ENCODE peak calls at places on chromosomes 4 and X, in four cellular contexts. D, M, I and Y are unnamed samples.

GRCh38 chr4:73902038-73902637 is 32.9 kb downstream of the CXCL1 start:
- DNase-seq in D (no peak), M (no peak), I (no peak), Y (no peak)

GRCh38 chr4:25198713-25199112 is 35.1 kb upstream of the PI4K2B start:
- DNase-seq in D (no peak), M (no peak), I (no peak), Y (no peak)

GRCh38 chr4:11281720-11282119 is 147.0 kb downstream of the HS3ST1 start:
- DNase-seq in D (no peak), M (no peak), I (no peak), Y (no peak)

GRCh38 chrX:139881572-139881971 is 51.3 kb downstream of the ATP11C start:
- DNase-seq in D (no peak), M (peak; percentile 13), I (no peak), Y (no peak)

GRCh38 chr4:181957088-181957487 is 286.1 kb upstream of the TENM3 start:
- DNase-seq in D (no peak), M (peak; percentile 89), I (no peak), Y (peak; percentile 46)

GRCh38 chr4:80197601-80198444 is 520 bp downstream of the PRDM8 start:
- DNase-seq in D (no peak), M (no peak), I (peak; percentile 62), Y (no peak)

GRCh38 chrX:42290608-42291007 is 367.3 kb upstream of the CASK start:
- DNase-seq in D (peak; percentile 3), M (peak; percentile 21), I (no peak), Y (no peak)

GRCh38 chr4:38568768-38569167 is 95.2 kb upstream of the KLF3 start:
- DNase-seq in D (no peak), M (no peak), I (no peak), Y (no peak)

GRCh38 chrX:139691493-139691842 is 16.5 kb downstream of the MCF2 start:
- DNase-seq in D (no peak), M (no peak), I (no peak), Y (peak; percentile 34)

GRCh38 chr4:4801013-4801412 is 58.5 kb upstream of the MSX1 start:
- DNase-seq in D (no peak), M (no peak), I (no peak), Y (no peak)

GRCh38 chr4:24067781-24068193 is 177.9 kb upstream of the PPARGC1A start:
- DNase-seq in D (no peak), M (no peak), I (no peak), Y (peak; percentile 11)

GRCh38 chrX:150543230-150544155 is 24.9 kb upstream of the MTM1 start:
- DNase-seq in D (no peak), M (no peak), I (no peak), Y (no peak)

GRCh38 chr4:38177035-38177791 is 217.0 kb downstream of the PTTG2 start:
- DNase-seq in D (no peak), M (no peak), I (peak; percentile 64), Y (peak; percentile 59)

GRCh38 chrX:28549839-28550238 is 37.4 kb upstream of the IL1RAPL1 start:
- DNase-seq in D (no peak), M (no peak), I (no peak), Y (no peak)

GRCh38 chrX:154592505-154592904 is 7.6 kb downstream of the CTAG1A start:
- DNase-seq in D (no peak), M (no peak), I (no peak), Y (no peak)

GRCh38 chr4:38950159-38950558 is 82.0 kb downstream of the TMEM156 start:
- DNase-seq in D (no peak), M (no peak), I (no peak), Y (no peak)

GRCh38 chr4:76856183-76856969 is 41.6 kb downstream of the SOWAHB start:
- DNase-seq in D (peak; percentile 54), M (peak; percentile 91), I (no peak), Y (no peak)

GRCh38 chr4:106365613-106366012 is 3.0 kb downstream of the GIMD1 start:
- DNase-seq in D (no peak), M (no peak), I (no peak), Y (no peak)

GRCh38 chr4:119672086-119672485 is 43.5 kb upstream of the PDE5A start:
- DNase-seq in D (no peak), M (no peak), I (no peak), Y (no peak)

GRCh38 chr4:23005691-23006090 is 313.0 kb downstream of the GBA3 start:
- DNase-seq in D (no peak), M (no peak), I (no peak), Y (no peak)